ENCODE peak calls at places on chromosome 15, in nine cellular contexts. C is breast epithelium, E is transverse colon, O is right lobe of liver, B is fibroblast of lung, M is HepG2, S is hepatocyte, T is tibial artery, Z is esophagus muscularis mucosa. Y is an unnamed sample. For H3K36me3, the result is how much of the 10 kb centered on the place peaks cover.

GRCh38 chr15:53246996-53247395 is 456.9 kb upstream of the ONECUT1 start:
- DNase-seq in C (no peak), E (no peak), O (no peak), B (peak), M (no peak), S (no peak), T (no peak), Z (no peak), Y (no peak)

GRCh38 chr15:96293446-96293845 is 37.1 kb upstream of the NR2F2 start:
- DNase-seq in C (no peak), E (no peak), O (no peak), B (peak), M (no peak), S (no peak), T (no peak), Z (no peak), Y (no peak)

GRCh38 chr15:96121066-96121465 is 209.4 kb upstream of the NR2F2 start:
- DNase-seq in C (no peak), E (no peak), O (no peak), B (no peak), M (no peak), S (no peak), T (no peak), Z (peak), Y (no peak)

GRCh38 chr15:58546635-58547627 is 115.1 kb downstream of the LIPC start:
- DNase-seq in C (no peak), E (no peak), O (peak), B (peak), M (peak), S (no peak), T (peak), Z (no peak), Y (peak)

GRCh38 chr15:52509500-52510244 is 19.0 kb downstream of the MYO5A start:
- DNase-seq in C (no peak), E (no peak), O (no peak), B (no peak), M (no peak), S (no peak), T (no peak), Z (no peak), Y (no peak)

GRCh38 chr15:52528465-52529288 is at the start of gene MYO5A:
- DNase-seq in C (peak), E (peak), O (peak), B (peak), M (peak), S (peak), T (peak), Z (no peak), Y (peak)

GRCh38 chr15:56835598-56836275 is 82.7 kb upstream of the TCF12 start:
- DNase-seq in C (no peak), E (no peak), O (no peak), B (no peak), M (no peak), S (no peak), T (no peak), Z (no peak), Y (no peak)

GRCh38 chr15:58748040-58748786 is 1.3 kb downstream of the ADAM10 start:
- DNase-seq in C (no peak), E (no peak), O (no peak), B (no peak), M (no peak), S (peak), T (no peak), Z (no peak), Y (no peak)

GRCh38 chr15:101252836-101253235 is 988 bp upstream of the CHSY1 start:
- DNase-seq in C (no peak), E (no peak), O (no peak), B (no peak), M (no peak), S (no peak), T (no peak), Z (no peak), Y (no peak)
- H3K4me3 ChIP-seq in C (peak), E (peak), O (peak), B (peak), M (peak), S (peak), T (peak), Z (peak), Y (peak)

DNA sequence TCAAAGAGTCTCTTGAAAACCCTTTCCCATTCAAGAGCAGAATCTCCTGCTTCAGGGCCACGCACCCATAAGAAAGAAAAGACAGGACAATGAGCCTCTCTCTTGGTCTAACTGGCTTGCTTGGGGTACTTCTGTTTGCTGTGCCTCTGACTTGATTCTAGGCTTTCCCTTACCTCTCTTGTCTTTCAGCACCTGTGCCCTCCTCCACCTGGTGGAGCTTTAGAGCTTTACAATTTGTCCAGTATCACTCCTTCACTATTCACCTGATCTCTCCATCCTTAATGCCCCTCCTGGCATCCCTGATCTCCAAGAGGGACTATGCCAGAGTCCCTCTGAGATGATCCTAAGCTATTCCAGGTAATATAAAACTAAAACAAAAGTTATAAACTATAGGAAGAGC is 252.6 kb downstream of the NTRK3 start:
- DNase-seq in C (no peak), E (no peak), O (no peak), B (no peak), M (no peak), S (no peak), T (no peak), Z (no peak), Y (no peak)
- TF ChIP-seq CTCF in C (no peak), E (no peak), O (no peak), B (no peak), M (no peak), S (no peak), T (no peak), Z (no peak), Y (no peak)

GRCh38 chr15:48465410-48465809 is 134.2 kb downstream of the DUT start:
- DNase-seq in C (no peak), E (no peak), O (no peak), B (no peak), M (no peak), S (no peak), T (no peak), Z (no peak), Y (no peak)
- H3K36me3 ChIP-seq in C (under half), E (under half), O (under half), B (under half), M (under half), S (under half), T (half or more), Z (half or more), Y (under half)

DNA sequence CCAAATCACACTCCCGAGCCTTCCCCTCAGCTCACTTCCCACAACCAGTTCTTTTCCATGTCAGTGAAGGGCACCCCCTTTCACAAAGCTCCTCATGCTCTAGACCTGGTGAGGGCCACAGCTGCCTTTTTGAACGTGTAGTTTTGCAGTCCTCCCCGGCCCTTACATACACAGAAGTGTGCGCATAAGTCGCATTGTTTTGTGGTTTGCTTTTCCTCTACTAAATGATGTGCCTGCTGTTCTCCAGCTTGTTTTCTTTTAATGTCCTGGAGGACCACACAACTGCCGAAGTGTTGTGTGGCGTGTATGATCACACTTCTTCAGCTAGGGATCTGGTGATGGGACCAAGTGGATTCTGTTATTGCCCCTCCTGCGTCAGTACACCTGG is 7.6 kb downstream of the C15orf39 start:
- DNase-seq in C (no peak), E (no peak), O (no peak), B (no peak), M (no peak), S (no peak), T (no peak), Z (no peak), Y (no peak)
- H3K4me3 ChIP-seq in C (no peak), E (no peak), O (no peak), B (no peak), M (no peak), S (no peak), T (no peak), Z (no peak), Y (no peak)

DNA sequence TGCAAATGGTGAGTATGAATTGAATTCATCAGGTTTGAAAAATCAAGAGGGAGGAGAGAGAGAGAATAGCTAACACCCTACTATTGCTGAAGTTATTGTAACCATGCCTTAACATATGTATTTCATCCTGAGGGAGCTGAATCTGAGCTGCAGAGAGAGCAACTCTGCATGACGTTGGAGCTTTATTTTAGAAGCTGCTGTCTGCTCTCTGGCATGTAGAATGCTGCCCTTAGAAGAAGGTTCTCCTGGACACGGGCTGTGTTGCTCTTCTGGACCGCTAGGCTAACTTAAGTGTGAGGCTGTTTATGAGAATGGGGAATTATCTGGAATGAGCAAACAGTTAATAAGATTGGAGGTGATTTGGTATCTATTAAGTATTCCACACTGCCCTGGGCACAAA is 814.6 kb downstream of the AGBL1 start:
- DNase-seq in C (no peak), E (no peak), O (no peak), B (no peak), M (no peak), S (no peak), T (no peak), Z (peak), Y (no peak)
- TF ChIP-seq CTCF in C (no peak), E (no peak), O (no peak), B (no peak), M (no peak), S (no peak), T (no peak), Z (no peak), Y (no peak)

DNA sequence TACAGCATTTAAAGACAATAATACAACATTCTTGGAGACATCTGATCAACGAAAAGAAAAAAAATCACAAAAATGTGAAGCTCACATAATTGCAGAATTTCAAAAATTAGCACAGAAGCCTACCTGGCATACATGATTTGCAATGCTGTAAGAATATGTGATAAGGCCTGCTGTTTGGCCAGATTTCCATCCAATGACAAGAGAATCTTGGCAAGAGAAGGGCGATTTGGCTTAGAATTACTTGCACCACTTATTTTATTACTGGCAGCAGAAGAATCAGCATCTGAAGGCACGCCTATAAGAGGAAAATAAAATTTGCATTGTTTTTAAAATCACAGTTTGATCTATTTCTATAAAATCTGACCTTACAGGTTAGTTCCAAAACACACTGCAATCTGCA is 70.2 kb upstream of the OCA2 start:
- DNase-seq in C (no peak), E (no peak), O (no peak), B (no peak), M (no peak), S (no peak), T (no peak), Z (no peak), Y (no peak)
- H3K36me3 ChIP-seq in C (under half), E (under half), O (under half), B (under half), M (under half), S (under half), T (under half), Z (half or more), Y (under half)

GRCh38 chr15:25969886-25970285 is 106.8 kb upstream of the ATP10A start:
- DNase-seq in C (no peak), E (no peak), O (no peak), B (no peak), M (no peak), S (no peak), T (no peak), Z (no peak), Y (no peak)
- H3K4me3 ChIP-seq in C (no peak), E (no peak), O (no peak), B (no peak), M (no peak), S (no peak), T (no peak), Z (no peak), Y (no peak)

DNA sequence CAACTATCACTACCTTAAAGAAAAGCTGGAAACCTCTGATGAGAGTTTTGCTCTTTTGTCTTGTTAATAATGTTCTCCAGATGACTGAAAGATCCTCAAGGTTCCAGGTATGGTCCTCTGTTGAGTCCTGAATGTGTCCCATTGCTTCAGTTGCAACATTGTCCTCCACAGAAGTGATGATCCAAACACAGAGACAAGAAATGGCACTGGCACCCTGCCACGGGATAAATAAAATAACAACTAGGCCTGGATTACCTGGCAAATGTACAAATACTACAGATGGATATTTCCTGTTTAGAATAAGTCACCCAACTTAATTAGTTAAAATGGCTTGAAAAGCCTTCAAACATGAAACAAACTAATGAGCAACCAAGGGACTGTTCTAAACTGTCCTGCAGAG is 58.3 kb downstream of the EIF3J start:
- DNase-seq in C (no peak), E (no peak), O (peak), B (no peak), M (no peak), S (no peak), T (no peak), Z (no peak), Y (no peak)
- TF ChIP-seq CTCF in C (no peak), E (no peak), O (no peak), B (no peak), M (no peak), S (no peak), T (no peak), Z (no peak), Y (no peak)